ENCODE peak calls at places on chromosomes 3 and 15, in eight cellular contexts. X, J, D, I, T, Z, F and N are unnamed samples.

GRCh38 chr3:185942396-185942795 is 4.6 kb upstream of the TRA2B start:
- DNase-seq in D (no peak), F (no peak), I (no peak), X (no peak), T (no peak), J (no peak), Z (no peak), N (no peak)

GRCh38 chr3:189340680-189341460 is 169.1 kb downstream of the TPRG1 start:
- DNase-seq in I (no peak), X (no peak), T (no peak), F (no peak), Z (no peak), J (no peak), D (no peak), N (no peak)

GRCh38 chr15:59999064-59999377 is 5.1 kb upstream of the FOXB1 start:
- DNase-seq in F (no peak), T (no peak), D (no peak), I (no peak), X (no peak), Z (no peak), J (no peak), N (no peak)

GRCh38 chr3:31275038-31275562 is 257.6 kb upstream of the STT3B start:
- DNase-seq in J (no peak), D (no peak), I (no peak), T (no peak), Z (no peak), F (peak), X (no peak), N (no peak)

GRCh38 chr15:91942676-91943417 is 89.3 kb downstream of the SLCO3A1 start:
- DNase-seq in X (peak), I (peak), F (peak), Z (no peak), J (peak), T (no peak), D (no peak), N (peak)

GRCh38 chr3:172808969-172809546 is 58.5 kb downstream of the ECT2 start:
- DNase-seq in I (no peak), F (peak), J (no peak), X (no peak), Z (no peak), D (peak), T (no peak), N (no peak)

GRCh38 chr15:79179108-79179561 is 88.6 kb upstream of the RASGRF1 start:
- DNase-seq in J (no peak), F (no peak), T (no peak), Z (no peak), X (no peak), I (no peak), D (peak), N (no peak)

GRCh38 chr15:39066677-39067076 is 502.1 kb upstream of the RASGRP1 start:
- DNase-seq in Z (no peak), I (no peak), T (no peak), X (no peak), F (no peak), D (no peak), J (no peak), N (no peak)

GRCh38 chr3:136676009-136676408 is 76.2 kb downstream of the STAG1 start:
- DNase-seq in J (no peak), Z (no peak), F (no peak), T (no peak), I (no peak), D (no peak), X (no peak), N (no peak)

GRCh38 chr3:136659253-136659652 is 92.9 kb downstream of the STAG1 start:
- DNase-seq in X (no peak), T (no peak), D (peak), I (no peak), F (peak), J (peak), Z (no peak), N (peak)

GRCh38 chr15:85443593-85444328 is 63.4 kb downstream of the AKAP13 start:
- DNase-seq in I (no peak), Z (no peak), X (no peak), J (no peak), F (peak), T (no peak), D (no peak), N (no peak)

GRCh38 chr15:78034495-78035191 is 42.9 kb downstream of the TBC1D2B start:
- DNase-seq in F (no peak), I (peak), Z (peak), J (no peak), X (peak), D (no peak), T (no peak), N (no peak)

GRCh38 chr15:75687486-75688277 is 25.0 kb downstream of the CSPG4 start:
- DNase-seq in Z (no peak), D (no peak), F (no peak), T (no peak), J (no peak), I (no peak), X (no peak), N (no peak)

GRCh38 chr3:52730681-52731080 is 24.8 kb downstream of the SPCS1 start:
- DNase-seq in I (no peak), F (peak), Z (no peak), J (no peak), X (no peak), D (no peak), T (no peak), N (no peak)

GRCh38 chr15:83446904-83447708 is at the start of gene SH3GL3:
- DNase-seq in T (peak), J (peak), Z (no peak), F (peak), X (peak), I (peak), D (peak), N (peak)

GRCh38 chr3:129592362-129593150 is 13.9 kb downstream of the PLXND1 start:
- DNase-seq in Z (no peak), X (no peak), J (no peak), F (peak), D (no peak), T (peak), I (peak), N (peak)

GRCh38 chr15:98580577-98580976 is 67.8 kb upstream of the IGF1R start:
- DNase-seq in X (no peak), J (no peak), D (no peak), F (peak), Z (no peak), I (no peak), T (no peak), N (no peak)

GRCh38 chr3:118641608-118642007 is 393.0 kb downstream of the IGSF11 start:
- DNase-seq in I (no peak), D (no peak), X (no peak), T (no peak), F (no peak), J (no peak), Z (no peak), N (peak)

GRCh38 chr15:60966746-60967145 is 262.4 kb downstream of the RORA start:
- DNase-seq in D (no peak), J (no peak), F (no peak), Z (no peak), I (no peak), X (no peak), T (no peak), N (no peak)

GRCh38 chr15:83248151-83248851 is 36.2 kb downstream of the BNC1 start:
- DNase-seq in F (peak), Z (no peak), X (no peak), T (no peak), D (peak), I (no peak), J (peak), N (peak)

GRCh38 chr3:140563206-140563605 is 114.7 kb upstream of the TRIM42 start:
- DNase-seq in D (no peak), T (no peak), I (no peak), X (no peak), F (no peak), Z (no peak), J (no peak), N (no peak)

GRCh38 chr3:48478631-48479555 is 25.1 kb downstream of the SHISA5 start:
- DNase-seq in T (no peak), J (no peak), F (no peak), X (peak), D (no peak), I (no peak), Z (no peak), N (no peak)

GRCh38 chr3:50587806-50588758 is 18.8 kb downstream of the HEMK1 start:
- DNase-seq in D (no peak), Z (peak), J (no peak), X (peak), I (no peak), T (no peak), F (no peak), N (no peak)

GRCh38 chr3:158539414-158540014 is 31.5 kb upstream of the MLF1 start:
- DNase-seq in D (peak), I (no peak), Z (no peak), J (peak), F (peak), X (no peak), T (no peak), N (no peak)

GRCh38 chr3:15979900-15980299 is 182.1 kb upstream of the ANKRD28 start:
- DNase-seq in D (no peak), F (no peak), X (no peak), J (no peak), I (no peak), T (no peak), Z (no peak), N (no peak)

GRCh38 chr3:186825294-186825821 is 17.2 kb upstream of the ADIPOQ start:
- DNase-seq in D (peak), J (no peak), T (no peak), Z (peak), X (peak), F (peak), I (no peak), N (peak)

GRCh38 chr15:65344909-65345275 is 32.9 kb downstream of the IGDCC3 start:
- DNase-seq in X (no peak), D (no peak), Z (no peak), J (no peak), F (no peak), T (no peak), I (no peak), N (no peak)